ENCODE peak calls at places on chromosomes 7 and 10, in five cellular contexts. W, N, C, R and P are unnamed samples. For H3K4me1, the result is how much of the 10 kb centered on the place peaks cover.

GRCh38 chr10:61897671-61898434 is 3.6 kb upstream of the ARID5B start:
- DNase-seq in W (no peak), N (peak), C (peak), R (no peak), P (no peak)

GRCh38 chr7:138170959-138171703 is 94.9 kb downstream of the AKR1D1 start:
- DNase-seq in W (no peak), N (no peak), C (no peak), R (no peak), P (no peak)

GRCh38 chr10:15015451-15015850 is 28.3 kb upstream of the OLAH start:
- DNase-seq in W (no peak), N (no peak), C (no peak), R (no peak), P (no peak)

GRCh38 chr7:136405931-136406777 is 429.0 kb upstream of the MTPN start:
- DNase-seq in W (no peak), N (peak), C (no peak), R (no peak), P (no peak)

GRCh38 chr7:69849268-69849667 is 251.0 kb downstream of the AUTS2 start:
- DNase-seq in W (no peak), N (no peak), C (no peak), R (no peak), P (no peak)

GRCh38 chr7:23811540-23811939 is 101.5 kb downstream of the STK31 start:
- DNase-seq in W (no peak), N (no peak), C (no peak), R (no peak), P (no peak)

GRCh38 chr10:125155101-125155500 is 5.3 kb downstream of the CTBP2 start:
- DNase-seq in W (no peak), N (peak), C (no peak), R (no peak), P (no peak)

GRCh38 chr7:66699998-66700397 is 40.5 kb upstream of the RABGEF1 start:
- DNase-seq in W (no peak), N (peak), C (no peak), R (no peak), P (no peak)

GRCh38 chr7:146076344-146076743 is 40.3 kb upstream of the CNTNAP2 start:
- DNase-seq in W (no peak), N (no peak), C (no peak), R (no peak), P (no peak)

GRCh38 chr10:120948889-120949382 is 97.8 kb downstream of the WDR11 start:
- DNase-seq in W (no peak), N (peak), C (peak), R (no peak), P (peak)

GRCh38 chr7:92794846-92795245 is 41.5 kb downstream of the CDK6 start:
- DNase-seq in W (no peak), N (no peak), C (no peak), R (no peak), P (no peak)

GRCh38 chr10:35822316-35822715 is 180.2 kb upstream of the FZD8 start:
- DNase-seq in W (peak), N (peak), C (no peak), R (peak), P (no peak)

GRCh38 chr7:149685455-149685854 is 87.9 kb downstream of the ZNF467 start:
- DNase-seq in W (no peak), N (peak), C (no peak), R (no peak), P (no peak)

GRCh38 chr7:79770970-79771369 is 317.5 kb upstream of the MAGI2 start:
- DNase-seq in W (no peak), N (no peak), C (no peak), R (no peak), P (no peak)

GRCh38 chr7:46257766-46258448 is 336.8 kb upstream of the IGFBP3 start:
- DNase-seq in W (no peak), N (peak), C (no peak), R (no peak), P (no peak)

GRCh38 chr7:148732862-148733261 is 34.2 kb downstream of the CUL1 start:
- DNase-seq in W (no peak), N (no peak), C (no peak), R (no peak), P (no peak)

GRCh38 chr10:110420401-110421193 is 77.1 kb upstream of the DUSP5 start:
- DNase-seq in W (no peak), N (peak), C (no peak), R (no peak), P (no peak)

GRCh38 chr10:101683226-101683625 is 11.7 kb downstream of the FBXW4 start:
- DNase-seq in W (no peak), N (no peak), C (no peak), R (no peak), P (no peak)

GRCh38 chr10:126242352-126243260 is 145.7 kb downstream of the ADAM12 start:
- DNase-seq in W (no peak), N (peak), C (no peak), R (no peak), P (no peak)

GRCh38 chr7:207418-208127 is 15.2 kb downstream of the FAM20C start:
- DNase-seq in W (no peak), N (no peak), C (no peak), R (no peak), P (no peak)

GRCh38 chr10:13961853-13962252 is 368.9 kb downstream of the FRMD4A start:
- DNase-seq in W (no peak), N (no peak), C (no peak), R (no peak), P (no peak)

GRCh38 chr10:13960603-13961002 is 370.1 kb downstream of the FRMD4A start:
- DNase-seq in W (no peak), N (no peak), C (no peak), R (no peak), P (no peak)

GRCh38 chr10:13957856-13958255 is 371.1 kb downstream of the PRPF18 start:
- DNase-seq in W (no peak), N (no peak), C (no peak), R (no peak), P (no peak)

GRCh38 chr10:13961096-13961495 is 369.6 kb downstream of the FRMD4A start:
- DNase-seq in W (no peak), N (peak), C (no peak), R (no peak), P (no peak)

GRCh38 chr10:13959443-13960359 is 371.0 kb downstream of the FRMD4A start:
- DNase-seq in W (no peak), N (no peak), C (no peak), R (no peak), P (no peak)
- H3K27ac ChIP-seq in W (peak), N (peak), C (peak), R (peak), P (no peak)

DNA sequence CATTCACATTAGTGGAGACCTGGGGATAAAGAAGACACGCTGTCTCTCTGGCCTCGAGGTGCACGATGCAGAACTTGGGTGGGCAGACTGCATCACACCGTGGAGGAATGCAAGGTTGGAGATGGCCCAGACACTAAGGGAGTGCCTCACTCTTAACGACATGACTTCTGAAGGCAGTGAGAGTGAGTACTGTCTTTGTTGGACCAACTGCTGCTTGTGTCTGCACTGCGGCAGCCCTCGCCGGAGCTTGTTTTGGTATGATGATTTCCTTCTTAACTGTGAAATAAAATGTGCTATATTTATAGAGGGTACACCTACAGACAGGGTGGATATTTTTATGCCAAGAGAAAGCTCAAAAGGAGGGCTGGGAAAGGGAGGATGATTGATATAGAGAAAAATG is 126.9 kb downstream of the TAX1BP1 start:
- DNase-seq in W (no peak), N (no peak), C (no peak), R (no peak), P (no peak)
- H3K4me1 ChIP-seq in W (under half), N (under half), C (under half), R (under half), P (under half)

GRCh38 chr10:30431435-30431911 is 2.5 kb upstream of the MAP3K8 start:
- DNase-seq in W (no peak), N (no peak), C (peak), R (no peak), P (no peak)

GRCh38 chr10:30432631-30433285 is 1.2 kb upstream of the MAP3K8 start:
- DNase-seq in W (no peak), N (peak), C (peak), R (no peak), P (no peak)

GRCh38 chr10:30433286-30433778 is 652 bp upstream of the MAP3K8 start:
- DNase-seq in W (peak), N (peak), C (peak), R (no peak), P (peak)

GRCh38 chr10:30433779-30434272 is at the start of gene MAP3K8:
- DNase-seq in W (peak), N (peak), C (peak), R (peak), P (peak)

GRCh38 chr10:30430544-30431298 is 3.3 kb upstream of the MAP3K8 start:
- DNase-seq in W (no peak), N (peak), C (no peak), R (no peak), P (no peak)
- H3K27ac ChIP-seq in W (peak), N (no peak), C (no peak), R (no peak), P (no peak)

DNA sequence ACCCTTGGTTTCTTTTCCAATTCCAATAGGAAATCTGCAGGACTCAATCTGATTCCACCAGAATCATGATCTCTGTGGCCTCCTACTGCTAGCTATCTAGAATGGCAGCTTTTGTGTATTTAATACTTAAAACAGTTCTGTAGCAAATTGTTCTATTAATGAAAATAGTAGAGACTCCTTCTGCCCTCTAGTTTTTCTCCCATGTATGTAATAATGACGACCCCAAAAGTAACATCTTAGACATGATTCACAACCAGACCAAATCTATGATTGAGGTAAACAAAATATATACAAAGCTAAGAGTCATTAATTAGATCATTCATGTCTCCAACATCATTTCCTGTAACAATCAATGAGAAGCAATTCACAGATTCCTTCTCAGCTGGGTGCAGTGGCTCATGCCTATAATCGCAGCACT is 259.1 kb upstream of the MKLN1 start:
- DNase-seq in W (no peak), N (peak), C (no peak), R (no peak), P (no peak)
- H3K4me1 ChIP-seq in W (under half), N (under half), C (half or more), R (half or more), P (under half)

GRCh38 chr10:88851706-88852105 is at the start of gene ANKRD22:
- DNase-seq in W (no peak), N (peak), C (no peak), R (no peak), P (no peak)
- H3K27ac ChIP-seq in W (no peak), N (no peak), C (no peak), R (no peak), P (no peak)

GRCh38 chr10:69362471-69362954 is 54.2 kb downstream of the TACR2 start:
- DNase-seq in W (peak), N (peak), C (no peak), R (peak), P (no peak)
- H3K4me1 ChIP-seq in W (half or more), N (under half), C (under half), R (half or more), P (under half)